ENCODE peak calls at places on chromosomes 12 and 14, in eight cellular contexts. R is A549, I is spleen, U is ovary, Q is heart left ventricle, Y is vagina, O is HCT116, C is Peyer's patch. H is an unnamed sample. For H3K9me3, the result is how much of the 10 kb centered on the place peaks cover.

GRCh38 chr14:30996892-30997659 is 28.4 kb upstream of the AP4S1 start:
- DNase-seq in I (no peak), C (no peak), Y (no peak), R (no peak), O (no peak), U (no peak), Q (no peak), H (no peak)

GRCh38 chr12:93166891-93167307 is 210.8 kb upstream of the NUDT4 start:
- DNase-seq in Y (no peak), Q (no peak), I (no peak), U (no peak), O (no peak), R (no peak), C (no peak), H (no peak)

GRCh38 chr12:22230280-22230794 is 104.2 kb downstream of the ST8SIA1 start:
- DNase-seq in O (no peak), U (no peak), C (no peak), I (no peak), Y (no peak), R (peak), Q (no peak), H (no peak)

GRCh38 chr12:47361389-47362031 is 281.8 kb upstream of the AMIGO2 start:
- DNase-seq in U (peak), O (no peak), Y (no peak), R (no peak), C (no peak), Q (no peak), I (peak), H (no peak)

GRCh38 chr12:111314949-111315539 is 53.9 kb downstream of the PHETA1 start:
- DNase-seq in O (no peak), U (no peak), R (no peak), C (no peak), Y (no peak), Q (no peak), I (no peak), H (no peak)

GRCh38 chr12:29229937-29230336 is 80.9 kb downstream of the FAR2 start:
- DNase-seq in O (no peak), I (no peak), R (no peak), U (no peak), C (no peak), Y (no peak), Q (no peak), H (no peak)

GRCh38 chr14:51622376-51622775 is 29.3 kb upstream of the FRMD6 start:
- DNase-seq in Q (no peak), O (no peak), U (no peak), Y (no peak), R (no peak), I (no peak), C (no peak), H (no peak)

GRCh38 chr12:93363854-93364297 is 13.8 kb upstream of the NUDT4 start:
- DNase-seq in I (no peak), R (no peak), U (no peak), Q (no peak), C (no peak), O (no peak), Y (no peak), H (no peak)

GRCh38 chr12:83818888-83819287 is 1093.7 kb downstream of the SLC6A15 start:
- DNase-seq in U (no peak), I (no peak), Q (peak), O (no peak), C (no peak), Y (no peak), R (no peak), H (no peak)

GRCh38 chr12:116339800-116340371 is 62.4 kb upstream of the MED13L start:
- DNase-seq in I (no peak), O (no peak), R (no peak), U (no peak), Q (no peak), Y (no peak), C (no peak), H (no peak)

GRCh38 chr14:102362084-102362483 is 606 bp downstream of the CINP start:
- DNase-seq in Q (no peak), O (no peak), R (peak), Y (no peak), I (no peak), U (no peak), C (no peak), H (no peak)

GRCh38 chr12:112796067-112796466 is 4.5 kb downstream of the RPH3A start:
- DNase-seq in U (no peak), O (no peak), C (no peak), R (no peak), Q (no peak), Y (no peak), I (no peak), H (no peak)

GRCh38 chr14:104252256-104253215 is 114.1 kb downstream of the KIF26A start:
- DNase-seq in Y (peak), U (no peak), Q (no peak), C (peak), O (no peak), R (no peak), I (no peak), H (no peak)
- TF ChIP-seq CTCF in Y (no peak), U (no peak), Q (no peak), C (no peak), O (no peak), R (no peak), I (no peak), H (no peak)

GRCh38 chr12:11876301-11876700 is 194.4 kb upstream of the BCL2L14 start:
- DNase-seq in C (no peak), U (no peak), O (no peak), Q (no peak), I (no peak), R (no peak), Y (no peak), H (no peak)

GRCh38 chr12:11879306-11879705 is 191.4 kb upstream of the BCL2L14 start:
- DNase-seq in C (no peak), U (no peak), Y (no peak), Q (no peak), I (no peak), R (no peak), O (no peak), H (no peak)

GRCh38 chr12:11880424-11880823 is 190.3 kb upstream of the BCL2L14 start:
- DNase-seq in Y (no peak), C (no peak), I (no peak), U (no peak), Q (no peak), R (no peak), O (no peak), H (no peak)

GRCh38 chr12:11877102-11877826 is 193.5 kb upstream of the BCL2L14 start:
- DNase-seq in I (no peak), Q (no peak), U (no peak), C (no peak), R (no peak), Y (no peak), O (no peak), H (no peak)

GRCh38 chr12:11877869-11878780 is 192.6 kb upstream of the BCL2L14 start:
- DNase-seq in R (peak), O (no peak), I (no peak), Y (no peak), U (peak), C (no peak), Q (peak), H (no peak)
- TF ChIP-seq POLR2A in R (no peak), O (no peak), I (no peak), Y (no peak), U (no peak), C (no peak), Q (no peak), H (no peak)

DNA sequence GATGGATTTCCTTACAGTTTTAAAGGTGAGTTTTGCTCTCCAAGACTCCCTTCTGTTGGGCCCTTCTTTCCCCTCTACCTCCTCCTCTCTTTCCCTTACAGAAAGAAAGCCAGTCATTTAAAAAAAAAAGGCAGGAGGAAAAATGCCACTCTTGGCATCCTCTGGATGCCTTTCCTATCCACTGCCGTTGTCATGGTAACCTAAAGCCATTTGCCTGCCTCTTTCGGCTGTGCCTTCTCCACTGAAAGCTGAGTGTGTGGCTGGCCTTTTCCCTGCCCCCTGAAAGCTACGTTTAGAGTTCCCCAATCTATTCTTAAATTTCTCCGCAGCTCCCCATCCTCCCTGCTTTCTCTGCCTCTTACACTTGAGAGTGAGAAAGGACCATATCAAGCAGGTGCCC is 67.1 kb downstream of the TUNAR start:
- DNase-seq in O (no peak), I (no peak), C (no peak), R (no peak), Y (no peak), Q (no peak), U (no peak), H (no peak)
- H3K9me3 ChIP-seq in O (under half), I (under half), C (under half), R (under half), Y (under half), Q (under half), U (under half), H (under half)

GRCh38 chr14:23099212-23099861 is 4.0 kb downstream of the C14orf119 start:
- DNase-seq in Q (no peak), R (no peak), Y (peak), I (peak), U (no peak), C (no peak), O (no peak), H (no peak)
- TF ChIP-seq CTCF in Q (no peak), R (no peak), Y (no peak), I (no peak), U (no peak), C (no peak), O (no peak), H (no peak)

DNA sequence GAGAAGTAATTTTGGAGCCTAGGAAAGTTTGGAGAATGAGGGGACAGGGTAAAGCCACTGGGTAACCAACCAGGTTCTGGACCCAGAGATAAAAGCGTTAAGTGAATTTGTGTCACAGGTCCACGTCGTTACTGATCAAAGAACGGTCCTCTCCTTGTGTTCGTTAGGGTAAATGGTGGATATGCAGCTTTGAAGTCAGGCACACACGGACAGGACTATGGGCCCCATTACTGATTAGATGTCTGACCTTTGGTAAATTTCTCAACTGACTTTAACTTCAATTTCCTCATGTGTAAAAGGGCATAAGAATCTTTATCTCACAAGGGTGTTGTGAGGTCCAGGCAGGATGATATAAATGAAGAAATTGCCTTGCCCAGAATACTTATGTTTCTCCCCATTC is 76.6 kb downstream of the EMP1 start:
- DNase-seq in I (no peak), R (no peak), O (no peak), C (no peak), U (no peak), Q (no peak), Y (no peak), H (no peak)
- TF ChIP-seq POLR2A in I (no peak), R (no peak), O (no peak), C (no peak), U (no peak), Q (no peak), Y (no peak), H (no peak)

DNA sequence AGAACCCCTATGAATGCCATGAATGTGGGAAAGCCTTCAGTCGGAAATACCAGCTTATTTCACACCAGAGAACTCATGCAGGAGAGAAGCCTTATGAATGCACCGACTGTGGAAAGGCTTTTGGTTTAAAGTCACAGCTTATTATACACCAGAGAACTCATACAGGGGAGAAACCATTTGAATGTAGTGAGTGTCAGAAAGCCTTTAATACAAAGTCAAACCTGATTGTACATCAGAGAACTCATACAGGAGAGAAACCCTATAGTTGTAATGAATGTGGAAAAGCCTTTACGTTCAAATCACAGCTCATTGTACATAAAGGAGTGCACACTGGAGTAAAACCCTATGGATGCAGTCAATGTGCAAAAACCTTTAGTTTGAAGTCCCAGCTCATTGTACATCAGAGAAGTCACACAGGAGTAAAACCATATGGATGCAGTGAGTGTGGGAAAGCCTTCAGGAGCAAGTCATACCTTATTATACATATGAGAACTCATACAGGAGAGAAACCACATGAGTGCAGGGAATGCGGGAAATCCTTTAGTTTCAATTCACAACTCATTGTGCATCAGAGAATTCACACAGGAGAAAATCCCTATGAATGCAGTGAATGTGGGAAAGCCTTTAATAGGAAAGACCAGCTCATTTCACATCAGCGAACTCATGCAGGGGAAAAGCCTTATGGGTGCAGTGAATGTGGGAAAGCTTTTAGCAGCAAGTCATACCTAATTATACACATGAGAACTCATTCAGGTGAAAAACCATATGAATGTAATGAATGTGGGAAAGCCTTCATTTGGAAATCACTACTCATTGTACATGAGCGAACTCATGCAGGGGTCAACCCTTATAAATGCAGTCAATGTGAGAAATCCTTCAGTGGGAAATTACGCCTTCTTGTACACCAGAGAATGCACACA is 22.3 kb downstream of the ZNF268 start:
- DNase-seq in Y (no peak), U (no peak), C (no peak), O (no peak), R (no peak), Q (no peak), I (no peak), H (no peak)
- H3K9me3 ChIP-seq in Y (half or more), U (under half), C (half or more), O (half or more), R (half or more), Q (under half), I (half or more), H (half or more)

GRCh38 chr12:52952082-52952801 is 3.3 kb downstream of the KRT18 start:
- DNase-seq in R (no peak), C (no peak), I (no peak), Y (no peak), O (no peak), Q (no peak), U (no peak), H (no peak)
- TF ChIP-seq CTCF in R (peak), C (peak), I (no peak), Y (no peak), O (peak), Q (no peak), U (no peak), H (no peak)

DNA sequence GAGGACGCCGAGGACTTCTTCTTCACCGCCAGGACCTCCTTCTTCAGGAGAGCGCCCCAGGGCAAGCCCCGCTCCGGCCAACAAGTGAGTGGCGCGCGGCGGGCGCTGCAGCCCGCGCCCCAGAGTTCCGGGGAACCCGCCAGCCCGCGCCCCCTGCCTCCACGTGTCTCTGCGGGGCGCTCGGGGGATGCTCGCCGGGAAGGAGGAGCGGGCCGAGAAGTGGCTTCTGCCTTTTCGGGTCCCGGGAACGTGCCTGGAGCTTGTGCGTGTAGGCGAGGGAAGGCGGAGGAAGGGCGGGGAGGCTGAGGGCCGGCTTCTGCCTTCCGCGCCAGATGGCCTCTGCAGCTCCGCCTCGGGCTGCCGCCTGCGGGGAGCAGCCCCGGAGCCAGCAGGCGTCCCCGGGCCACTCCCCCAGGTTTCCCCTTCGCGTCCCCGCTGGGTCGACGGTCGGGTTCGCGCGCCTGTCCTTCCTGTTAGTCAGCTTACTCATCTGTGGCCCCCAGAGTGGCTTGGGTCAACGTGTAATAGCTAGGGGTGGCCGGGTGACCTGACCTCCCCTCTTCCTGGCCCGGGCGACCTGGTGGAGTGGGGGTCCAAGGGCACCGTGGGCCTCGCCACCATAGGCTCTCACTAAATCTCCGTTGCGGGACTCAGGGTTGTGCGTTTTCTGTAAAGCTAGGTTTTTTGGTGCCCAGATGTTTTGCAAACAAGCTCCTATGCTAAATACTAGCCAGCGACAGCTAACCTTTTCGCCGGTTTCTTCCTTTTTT is 550 bp downstream of the RASSF3 start:
- DNase-seq in I (peak), U (peak), Y (no peak), C (peak), Q (peak), O (no peak), R (peak), H (no peak)
- TF ChIP-seq POLR2A in I (no peak), U (no peak), Y (no peak), C (no peak), Q (no peak), O (no peak), R (no peak), H (no peak)

GRCh38 chr12:34334953-34335743 is 312.9 kb downstream of the ALG10 start:
- DNase-seq in R (no peak), I (no peak), C (no peak), U (no peak), Q (no peak), Y (no peak), O (no peak), H (no peak)
- H3K9me3 ChIP-seq in R (under half), I (under half), C (half or more), U (under half), Q (under half), Y (under half), O (under half), H (under half)

DNA sequence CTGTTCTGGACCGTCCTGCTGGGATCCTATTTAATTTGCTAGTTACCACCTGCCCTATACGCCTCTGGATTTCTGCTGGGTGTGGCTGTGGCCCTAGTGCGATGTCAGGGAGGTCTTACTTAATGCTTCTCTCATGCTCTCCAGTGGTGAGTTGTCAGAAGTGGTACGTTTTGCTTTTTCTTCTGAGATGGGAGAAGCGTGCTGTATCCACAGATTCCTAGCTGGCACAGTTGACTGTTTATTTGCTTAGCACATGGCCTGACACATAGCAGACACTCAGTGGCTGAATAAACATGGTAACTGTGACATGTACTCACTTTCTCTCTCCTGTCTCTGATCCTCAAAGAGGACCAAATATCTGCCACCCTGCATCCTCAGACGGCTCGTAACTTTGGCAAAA is 107.3 kb downstream of the CACNA1C start:
- DNase-seq in C (no peak), Y (no peak), I (no peak), U (no peak), O (no peak), R (no peak), Q (no peak), H (no peak)
- TF ChIP-seq CTCF in C (no peak), Y (no peak), I (no peak), U (no peak), O (no peak), R (no peak), Q (no peak), H (no peak)

H was measured in gastrocnemius medialis.